ENCODE peak calls at places on chromosomes 12 and 14, in four cellular contexts. G is tibial nerve, V is A549, S is astrocyte of the spinal cord. H is an unnamed sample.

GRCh38 chr12:119940881-119941280 is 48.2 kb upstream of the BICDL1 start:
- DNase-seq in S (peak; percentile 70), V (peak; percentile 92), G (no peak), H (peak; percentile 73)

GRCh38 chr14:22070119-22070982 is 396.7 kb upstream of the OR4E1 start:
- DNase-seq in V (no peak), S (no peak), G (no peak), H (no peak)

GRCh38 chr14:73996731-73997107 is 22.4 kb downstream of the ENTPD5 start:
- DNase-seq in S (no peak), G (no peak), V (no peak), H (no peak)

GRCh38 chr14:68345738-68346137 is 447.1 kb downstream of the ZFP36L1 start:
- DNase-seq in G (no peak), S (no peak), V (no peak), H (no peak)

GRCh38 chr12:52534482-52534881 is 14.3 kb upstream of the KRT5 start:
- DNase-seq in S (no peak), G (no peak), V (no peak), H (no peak)

GRCh38 chr12:119868992-119869391 is 8.1 kb downstream of the CIT start:
- DNase-seq in G (no peak), S (peak; percentile 15), V (no peak), H (peak; percentile 8)

GRCh38 chr14:37253905-37254304 is 56.2 kb downstream of the MIPOL1 start:
- DNase-seq in S (peak; percentile 74), G (no peak), V (no peak), H (peak; percentile 69)

GRCh38 chr14:94795372-94795771 is 25.5 kb upstream of the GSC start:
- DNase-seq in S (no peak), V (no peak), G (no peak), H (no peak)

GRCh38 chr12:24902521-24903304 is 46.2 kb downstream of the BCAT1 start:
- DNase-seq in G (no peak), V (no peak), S (peak; percentile 49), H (peak; percentile 69)

GRCh38 chr12:49912345-49912744 is 8.6 kb upstream of the FAIM2 start:
- DNase-seq in G (no peak), V (no peak), S (no peak), H (no peak)

GRCh38 chr12:103766028-103766427 is 75.0 kb downstream of the NT5DC3 start:
- DNase-seq in G (no peak), S (no peak), V (no peak), H (no peak)

GRCh38 chr12:57983150-57983857 is 41.9 kb downstream of the ATP23 start:
- DNase-seq in G (no peak), S (peak; percentile 58), V (no peak), H (peak; percentile 75)

GRCh38 chr14:61368061-61368710 is 46.8 kb downstream of the PRKCH start:
- DNase-seq in V (no peak), S (no peak), G (no peak), H (no peak)

GRCh38 chr12:93247313-93248057 is 130.2 kb upstream of the NUDT4 start:
- DNase-seq in S (no peak), G (no peak), V (no peak), H (peak; percentile 38)

GRCh38 chr12:131403676-131404075 is 307.2 kb upstream of the SFSWAP start:
- DNase-seq in G (no peak), S (no peak), V (no peak), H (no peak)

GRCh38 chr14:68137704-68138619 is 318.4 kb downstream of the RAD51B start:
- DNase-seq in V (peak; percentile 69), S (peak; percentile 95), G (no peak), H (peak; percentile 95)

GRCh38 chr14:89276424-89276975 is 140.5 kb downstream of the FOXN3 start:
- DNase-seq in V (no peak), G (no peak), S (peak; percentile 71), H (peak; percentile 86)

GRCh38 chr14:90545966-90546751 is 149.3 kb downstream of the CALM1 start:
- DNase-seq in S (no peak), V (no peak), G (no peak), H (peak; percentile 43)

GRCh38 chr14:103746706-103747105 is 31.1 kb downstream of the ZFYVE21 start:
- DNase-seq in G (no peak), S (peak; percentile 53), V (no peak), H (peak; percentile 56)

GRCh38 chr14:21631084-21631483 is 3.7 kb downstream of the OR10G2 start:
- DNase-seq in G (no peak), S (no peak), V (no peak), H (no peak)

GRCh38 chr12:128644664-128645296 is 179.0 kb downstream of the SLC15A4 start:
- DNase-seq in G (no peak), V (peak; percentile 19), S (no peak), H (no peak)

GRCh38 chr12:10861366-10861765 is 12.1 kb upstream of the PRR4 start:
- DNase-seq in G (no peak), V (no peak), S (peak; percentile 19), H (peak; percentile 10)

GRCh38 chr12:49889361-49890095 is 14.2 kb downstream of the FAIM2 start:
- DNase-seq in G (no peak), V (no peak), S (no peak), H (no peak)

GRCh38 chr12:93913845-93914244 is 234.5 kb upstream of the PLXNC1 start:
- DNase-seq in G (no peak), S (peak; percentile 75), V (no peak), H (peak; percentile 70)

GRCh38 chr12:126095748-126096510 is 1030.7 kb downstream of the AACS start:
- DNase-seq in G (no peak), V (no peak), S (no peak), H (no peak)

GRCh38 chr14:49463146-49463545 is 123.0 kb downstream of the RPS29 start:
- DNase-seq in S (no peak), G (no peak), V (no peak), H (no peak)

GRCh38 chr12:102061096-102061555 is 665 bp downstream of the WASHC3 start:
- DNase-seq in G (no peak), V (no peak), S (peak; percentile 1), H (no peak)

GRCh38 chr14:81449576-81449975 is 49.5 kb upstream of the STON2 start:
- DNase-seq in V (no peak), S (no peak), G (no peak), H (no peak)

GRCh38 chr14:68961781-68962584 is 17.1 kb downstream of the ACTN1 start:
- DNase-seq in S (peak; percentile 76), G (no peak), V (no peak), H (peak; percentile 89)

GRCh38 chr12:69933115-69933552 is 108.1 kb downstream of the MYRFL start:
- DNase-seq in V (no peak), S (no peak), G (no peak), H (no peak)

GRCh38 chr14:71290960-71291466 is 383.8 kb downstream of the PCNX1 start:
- DNase-seq in G (no peak), S (peak; percentile 90), V (peak; percentile 7), H (peak; percentile 78)

GRCh38 chr14:30260772-30261607 is 298.0 kb upstream of the G2E3 start:
- DNase-seq in S (no peak), G (no peak), V (no peak), H (no peak)

GRCh38 chr12:130124605-130125244 is 37.5 kb upstream of the FZD10 start:
- DNase-seq in G (no peak), V (no peak), S (no peak), H (no peak)

GRCh38 chr12:123119808-123120207 is 31.1 kb downstream of the PITPNM2 start:
- DNase-seq in V (no peak), G (no peak), S (no peak), H (no peak)

GRCh38 chr12:50074936-50075807 is 10.0 kb upstream of the SMARCD1 start:
- DNase-seq in S (peak; percentile 79), V (peak; percentile 79), G (peak; percentile 66), H (peak; percentile 95)

H was measured in astrocyte of the hippocampus.